ENCODE peak calls at places on chromosomes 2 and 18, in six cellular contexts. M is neuronal stem cell; J is stomach; O is HCT116; E is left ventricle myocardium inferior; Q is CD8-positive, alpha-beta memory T cell. B is an unnamed sample.
A peak's percentile ranks its signal among the peaks of the same experiment; 100 is the strongest.

GRCh38 chr2:7400628-7401027 is 483.4 kb downstream of the RNF144A start:
- DNase-seq in J (no peak), E (no peak), Q (no peak), O (no peak), M (no peak), B (no peak)

GRCh38 chr2:230130668-230131364 is 62.1 kb upstream of the SLC16A14 start:
- DNase-seq in Q (no peak), O (peak; percentile 42), E (peak; percentile 66), M (no peak), J (no peak), B (no peak)

GRCh38 chr2:100526868-100527267 is 35.9 kb upstream of the PDCL3 start:
- DNase-seq in E (no peak), Q (no peak), O (no peak), M (no peak), J (no peak), B (no peak)

GRCh38 chr2:1219901-1220691 is 193.2 kb upstream of the TPO start:
- DNase-seq in J (no peak), O (no peak), M (no peak), Q (no peak), E (no peak), B (no peak)

GRCh38 chr2:16281451-16282330 is 341.3 kb downstream of the MYCN start:
- DNase-seq in Q (no peak), E (no peak), J (peak; percentile 38), O (peak; percentile 10), M (no peak), B (peak; percentile 30)

GRCh38 chr18:80238651-80239260 is 8.6 kb downstream of the PARD6G start:
- DNase-seq in M (no peak), O (no peak), E (no peak), Q (no peak), J (no peak), B (no peak)

GRCh38 chr2:144937899-144938298 is 418.0 kb upstream of the ZEB2 start:
- DNase-seq in O (no peak), J (no peak), M (no peak), E (no peak), Q (no peak), B (no peak)

GRCh38 chr2:38268691-38269309 is 108.3 kb downstream of the ATL2 start:
- DNase-seq in J (no peak), Q (no peak), M (no peak), O (no peak), E (no peak), B (no peak)

GRCh38 chr2:240595381-240596079 is 9.0 kb downstream of the CAPN10 start:
- DNase-seq in M (peak; percentile 24), Q (no peak), E (no peak), J (no peak), O (no peak), B (no peak)

GRCh38 chr2:85924522-85924921 is 35.7 kb upstream of the ST3GAL5 start:
- DNase-seq in E (peak; percentile 59), O (no peak), M (no peak), J (no peak), Q (no peak), B (no peak)

GRCh38 chr2:71831208-71831577 is 316.5 kb downstream of the CYP26B1 start:
- DNase-seq in M (no peak), O (no peak), Q (no peak), J (peak; percentile 21), E (peak; percentile 61), B (no peak)

GRCh38 chr2:61179701-61180639 is 18.0 kb downstream of the C2orf74 start:
- DNase-seq in J (peak; percentile 79), M (no peak), Q (no peak), O (no peak), E (peak; percentile 82), B (no peak)

GRCh38 chr2:127080941-127081769 is 25.8 kb downstream of the BIN1 start:
- DNase-seq in M (no peak), J (peak; percentile 53), E (no peak), O (no peak), Q (peak; percentile 31), B (no peak)

GRCh38 chr2:158407031-158407430 is 49.5 kb downstream of the CCDC148 start:
- DNase-seq in O (no peak), J (no peak), Q (no peak), E (no peak), M (no peak), B (no peak)

GRCh38 chr2:241314181-241314932 is 1.1 kb downstream of the HDLBP start:
- DNase-seq in M (no peak), O (peak; percentile 8), E (no peak), J (no peak), Q (no peak), B (no peak)

GRCh38 chr18:75279381-75279780 is 68.8 kb downstream of the TSHZ1 start:
- DNase-seq in Q (no peak), J (no peak), O (no peak), M (no peak), E (no peak), B (no peak)

GRCh38 chr2:71613953-71614925 is 160.9 kb downstream of the DYSF start:
- DNase-seq in M (no peak), J (peak; percentile 21), Q (no peak), O (no peak), E (no peak), B (no peak)

GRCh38 chr2:60998628-60999545 is 18.6 kb upstream of the PEX13 start:
- DNase-seq in O (no peak), Q (peak; percentile 7), J (no peak), E (no peak), M (peak; percentile 29), B (peak; percentile 39)

GRCh38 chr2:72924353-72925240 is 7.3 kb downstream of the EMX1 start:
- DNase-seq in J (peak; percentile 24), E (no peak), Q (no peak), O (no peak), M (no peak), B (no peak)

GRCh38 chr2:85425588-85425987 is 7.1 kb downstream of the SH2D6 start:
- DNase-seq in M (no peak), O (no peak), J (no peak), Q (no peak), E (no peak), B (no peak)

GRCh38 chr2:129730979-129731378 is 248.5 kb upstream of the RAB6C start:
- DNase-seq in O (no peak), E (no peak), Q (no peak), M (no peak), J (no peak), B (no peak)

GRCh38 chr18:77208969-77209368 is 40.7 kb upstream of the GALR1 start:
- DNase-seq in J (peak; percentile 49), M (no peak), Q (peak; percentile 12), O (no peak), E (peak; percentile 30), B (no peak)

GRCh38 chr2:151808258-151809072 is 19.8 kb downstream of the ARL5A start:
- DNase-seq in J (no peak), O (no peak), Q (no peak), M (no peak), E (no peak), B (no peak)

GRCh38 chr2:126947090-126947404 is 48.4 kb downstream of the TEX51 start:
- DNase-seq in M (no peak), J (no peak), E (no peak), O (no peak), Q (no peak), B (no peak)

GRCh38 chr18:46169464-46169941 is 65.3 kb downstream of the HAUS1 start:
- DNase-seq in M (no peak), Q (no peak), J (no peak), O (no peak), E (no peak), B (no peak)

GRCh38 chr18:59646946-59647307 is 50.3 kb downstream of the CCBE1 start:
- DNase-seq in E (no peak), Q (no peak), M (no peak), J (no peak), O (no peak), B (no peak)

GRCh38 chr18:80070825-80071224 is 36.6 kb downstream of the RBFA start:
- DNase-seq in M (no peak), E (no peak), O (no peak), J (no peak), Q (no peak), B (no peak)

GRCh38 chr18:28125051-28125450 is 51.9 kb downstream of the CDH2 start:
- DNase-seq in J (no peak), Q (no peak), E (no peak), M (no peak), O (no peak), B (no peak)

GRCh38 chr18:28123401-28124030 is 53.4 kb downstream of the CDH2 start:
- DNase-seq in Q (no peak), O (no peak), M (no peak), E (no peak), J (no peak), B (no peak)

GRCh38 chr18:28116461-28116860 is 60.5 kb downstream of the CDH2 start:
- DNase-seq in Q (no peak), O (no peak), E (no peak), M (no peak), J (no peak), B (no peak)

GRCh38 chr18:28124239-28125029 is 52.5 kb downstream of the CDH2 start:
- DNase-seq in M (no peak), Q (no peak), E (no peak), J (no peak), O (no peak), B (no peak)

GRCh38 chr18:28120811-28121210 is 56.1 kb downstream of the CDH2 start:
- DNase-seq in E (no peak), Q (no peak), J (no peak), O (no peak), M (no peak), B (no peak)
- H3K27ac ChIP-seq in E (peak overlapping the region; percentile 88), Q (no peak overlapping the region), J (no peak overlapping the region), O (no peak overlapping the region), M (no peak overlapping the region), B (no peak overlapping the region)

GRCh38 chr2:198062826-198063225 is 258.4 kb downstream of the PLCL1 start:
- DNase-seq in O (no peak), E (no peak), M (no peak), Q (no peak), J (no peak), B (no peak)
- H3K9me3 ChIP-seq in O (no peaks in the 10 kb centered on the region), E (no peaks in the 10 kb centered on the region), M (no peaks in the 10 kb centered on the region), Q (no peaks in the 10 kb centered on the region), J (no peaks in the 10 kb centered on the region), B (no peaks in the 10 kb centered on the region)

DNA sequence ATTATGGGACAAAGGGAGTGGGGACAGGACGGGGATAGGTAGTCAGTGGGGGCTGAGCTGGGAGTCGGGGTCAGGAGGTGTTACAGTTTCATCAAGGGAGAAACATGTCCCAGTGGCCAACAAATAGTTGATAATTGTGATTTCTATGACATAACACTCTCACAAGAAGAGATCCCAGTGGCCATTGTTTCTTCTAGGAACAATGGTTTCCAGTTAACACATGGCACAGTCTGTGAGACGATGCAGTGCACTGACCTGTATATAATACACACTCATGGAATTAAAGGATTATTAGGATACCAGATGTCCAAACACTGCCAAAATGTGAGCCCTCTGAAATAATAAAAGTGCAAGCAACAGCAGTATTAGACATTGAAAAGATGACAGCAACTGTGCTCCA is 68.5 kb downstream of the STK39 start:
- DNase-seq in J (no peak), O (no peak), M (no peak), E (no peak), Q (no peak), B (no peak)
- H3K27ac ChIP-seq in J (no peak overlapping the region), O (no peak overlapping the region), M (no peak overlapping the region), E (no peak overlapping the region), Q (no peak overlapping the region), B (no peak overlapping the region)

DNA sequence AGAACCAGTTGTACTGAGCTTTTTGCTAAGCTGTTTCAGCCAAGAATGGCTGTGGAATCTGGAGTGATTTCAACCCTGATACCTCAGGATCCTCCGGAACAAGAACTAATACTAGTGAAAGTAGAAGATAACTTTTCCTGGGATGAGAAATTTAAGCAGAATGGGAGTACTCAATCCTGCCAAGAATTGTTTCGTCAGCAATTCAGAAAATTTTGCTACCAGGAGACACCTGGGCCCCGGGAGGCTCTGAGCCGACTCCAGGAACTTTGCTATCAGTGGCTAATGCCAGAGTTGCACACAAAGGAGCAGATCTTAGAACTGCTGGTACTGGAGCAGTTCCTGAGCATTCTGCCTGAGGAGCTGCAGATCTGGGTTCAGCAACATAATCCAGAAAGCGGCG is 1.6 kb downstream of the ZNF397 start:
- DNase-seq in O (no peak), M (no peak), E (no peak), Q (no peak), J (no peak), B (no peak)
- H3K9me3 ChIP-seq in O (peaks cover 14% of the 10 kb centered on the region), M (peaks cover 55% of the 10 kb centered on the region), E (no peaks in the 10 kb centered on the region), Q (no peaks in the 10 kb centered on the region), J (no peaks in the 10 kb centered on the region), B (peaks cover 47% of the 10 kb centered on the region)

B was measured in SK-N-MC.